ENCODE peak calls at places on chromosomes 1 and 21, in five cellular contexts. J, E, S, G and O are unnamed samples.
A peak's percentile ranks its signal among the peaks of the same experiment; 100 is the strongest.

GRCh38 chr1:67777532-67777931 is 55.7 kb downstream of the GNG12 start:
- DNase-seq in G (no peak), J (no peak), S (no peak), E (no peak), O (no peak)

GRCh38 chr1:24289937-24290595 is 29.1 kb upstream of the GRHL3 start:
- DNase-seq in G (peak; percentile 81), E (peak; percentile 97), S (peak; percentile 95), J (no peak), O (peak; percentile 81)

GRCh38 chr1:22133247-22133927 is 9.5 kb downstream of the WNT4 start:
- DNase-seq in G (no peak), E (no peak), J (no peak), S (no peak), O (no peak)

GRCh38 chr1:230754831-230755230 is 7.6 kb downstream of the CAPN9 start:
- DNase-seq in J (no peak), G (peak; percentile 66), S (peak; percentile 83), E (peak; percentile 80), O (peak; percentile 39)

GRCh38 chr1:180309338-180309737 is 79.3 kb downstream of the LHX4 start:
- DNase-seq in G (peak; percentile 74), E (peak; percentile 31), J (no peak), S (peak; percentile 50), O (no peak)

GRCh38 chr1:183761871-183762270 is 43.0 kb upstream of the RGL1 start:
- DNase-seq in S (no peak), J (no peak), E (peak; percentile 34), G (peak; percentile 39), O (peak; percentile 78)

GRCh38 chr1:167454929-167455785 is 63.2 kb downstream of the CD247 start:
- DNase-seq in E (peak; percentile 9), S (peak; percentile 61), G (no peak), J (peak; percentile 48), O (no peak)

GRCh38 chr1:12634156-12634555 is 9.7 kb upstream of the AADACL4 start:
- DNase-seq in J (no peak), G (no peak), S (no peak), E (no peak), O (no peak)

GRCh38 chr1:150576367-150576711 is 3.1 kb downstream of the MCL1 start:
- DNase-seq in J (no peak), S (no peak), G (no peak), E (no peak), O (no peak)

GRCh38 chr21:27564684-27565280 is 597.9 kb upstream of the ADAMTS5 start:
- DNase-seq in E (peak; percentile 78), G (peak; percentile 70), S (peak; percentile 52), J (peak; percentile 46), O (no peak)

GRCh38 chr1:156154317-156154749 is 948 bp downstream of the SEMA4A start:
- DNase-seq in S (no peak), G (no peak), J (no peak), E (no peak), O (no peak)

DNA sequence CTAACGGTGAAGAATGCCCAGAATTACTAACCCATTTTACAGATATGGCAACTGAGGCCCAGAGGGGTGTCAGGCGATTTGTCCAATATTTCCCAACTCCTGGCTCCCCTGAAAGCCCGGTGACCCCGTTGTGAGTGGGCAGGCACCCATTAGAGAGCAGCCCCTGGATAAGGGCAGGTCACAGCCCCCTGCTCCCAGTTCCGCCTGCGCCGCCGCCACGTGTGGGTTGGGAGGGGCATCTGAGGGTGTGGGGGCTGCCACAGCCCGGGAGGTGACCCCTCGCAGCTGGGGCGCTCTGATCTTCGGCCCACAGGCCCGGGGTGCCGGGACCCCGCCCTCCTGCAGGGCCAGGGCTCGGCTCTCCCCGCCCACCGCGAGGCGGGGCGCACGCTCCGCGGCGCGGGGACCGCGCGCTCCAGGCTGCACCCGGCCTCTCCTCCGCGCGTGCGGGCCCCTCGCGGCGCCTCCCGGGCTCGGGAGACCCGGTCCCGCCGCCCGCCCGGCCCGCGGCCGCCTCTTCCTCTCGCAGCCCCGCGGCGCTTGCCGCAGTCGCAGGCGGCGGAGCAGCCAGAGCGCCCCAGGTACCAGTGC is at the start of gene HTR6:
- DNase-seq in E (no peak), J (no peak), G (no peak), S (no peak), O (no peak)
- H3K4me3 ChIP-seq in E (no peak within 1 kb of the TSS), J (peak within 1 kb of the TSS; percentile 41), G (no peak within 1 kb of the TSS), S (peak within 1 kb of the TSS; percentile 46), O (peak within 1 kb of the TSS; percentile 24)

GRCh38 chr1:55071477-55071876 is 32.1 kb downstream of the PCSK9 start:
- DNase-seq in E (peak; percentile 64), S (peak; percentile 74), J (peak; percentile 61), G (peak; percentile 70), O (peak; percentile 39)
- TF ChIP-seq CTCF in E (peak; percentile 66), S (peak; percentile 74), J (peak; percentile 44), G (peak; percentile 59), O (peak; percentile 73)

GRCh38 chr1:204348197-204348596 is 11.5 kb downstream of the PLEKHA6 start:
- DNase-seq in G (no peak), J (peak; percentile 80), E (no peak), S (no peak), O (no peak)

GRCh38 chr1:204349602-204350001 is 10.1 kb downstream of the PLEKHA6 start:
- DNase-seq in G (no peak), S (no peak), J (no peak), E (no peak), O (no peak)

GRCh38 chr1:204350265-204350664 is 9.5 kb downstream of the PLEKHA6 start:
- DNase-seq in S (no peak), G (no peak), E (no peak), J (no peak), O (no peak)

GRCh38 chr1:204350857-204351573 is 8.7 kb downstream of the PLEKHA6 start:
- DNase-seq in G (peak; percentile 81), J (no peak), E (peak; percentile 82), S (no peak), O (peak; percentile 35)

GRCh38 chr1:204348722-204349121 is 11.0 kb downstream of the PLEKHA6 start:
- DNase-seq in E (peak; percentile 86), G (peak; percentile 62), J (peak; percentile 68), S (no peak), O (no peak)
- H3K4me3 ChIP-seq in E (no peak overlapping the region), G (no peak overlapping the region), J (no peak overlapping the region), S (no peak overlapping the region), O (no peak overlapping the region)

DNA sequence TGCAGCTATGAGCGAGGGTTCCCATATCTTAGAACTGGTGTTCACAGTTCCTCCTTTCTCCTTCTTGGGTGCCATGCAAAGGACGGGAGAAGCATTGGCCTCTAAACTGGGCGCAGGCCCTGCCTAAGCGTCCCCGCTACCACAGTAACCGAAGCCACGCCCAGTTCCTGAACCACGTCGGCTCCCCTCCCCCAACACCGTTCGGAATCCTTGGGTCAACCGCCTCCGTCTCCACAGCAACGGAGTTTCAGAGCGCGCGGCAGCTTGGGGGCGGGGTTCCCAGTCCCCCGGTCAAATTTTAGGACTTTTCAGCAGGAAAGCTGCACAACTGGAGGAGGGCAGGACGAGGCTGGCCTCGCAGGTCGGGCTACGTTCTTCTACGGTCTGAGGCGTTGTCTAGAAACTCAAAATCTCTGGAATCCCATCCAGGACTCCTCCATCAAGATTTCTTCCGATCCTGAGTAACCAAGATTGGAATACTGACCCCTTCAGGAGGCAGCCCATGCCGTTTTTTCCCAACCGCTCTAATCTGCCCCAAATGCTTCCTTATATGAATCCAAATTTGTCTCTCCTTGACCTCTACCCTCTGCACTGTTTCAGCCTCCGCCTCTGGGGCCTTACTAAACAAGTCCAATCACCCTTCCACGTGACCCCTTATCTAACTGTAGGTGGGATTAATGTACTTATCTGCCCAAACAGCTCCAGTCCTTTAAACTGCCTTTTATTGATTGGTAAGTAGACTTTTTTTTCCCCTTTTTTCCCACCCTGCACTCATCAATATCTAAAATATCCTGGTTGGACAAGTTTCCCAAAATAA is at the start of gene SPAG17:
- DNase-seq in J (peak; percentile 65), S (no peak), G (peak; percentile 21), E (peak; percentile 62), O (peak; percentile 4)
- TF ChIP-seq CTCF in J (no peak), S (no peak), G (peak; percentile 28), E (peak; percentile 61), O (peak; percentile 62)

DNA sequence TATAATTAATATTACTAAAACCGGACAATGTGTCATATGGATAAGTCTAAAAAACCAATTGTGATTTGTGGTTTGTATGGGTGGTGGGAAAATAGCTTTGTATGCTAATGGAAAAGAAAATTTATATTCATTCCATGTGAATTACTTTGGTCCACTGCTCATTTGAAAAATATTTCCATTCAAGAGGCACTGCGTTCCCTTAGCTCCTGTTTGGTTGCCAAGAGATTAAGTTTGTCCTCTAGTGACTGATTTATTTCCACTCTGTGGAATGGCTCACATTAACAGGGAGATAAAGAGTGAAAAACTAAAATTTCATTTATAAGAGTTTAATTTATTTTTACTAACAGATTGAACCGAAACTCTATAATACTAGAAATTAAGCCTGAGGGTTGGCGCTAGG is 744.1 kb upstream of the CHRM3 start:
- DNase-seq in S (no peak), E (peak; percentile 20), J (no peak), G (peak; percentile 75), O (no peak)
- H3K4me3 ChIP-seq in S (no peak overlapping the region), E (no peak overlapping the region), J (no peak overlapping the region), G (no peak overlapping the region), O (no peak overlapping the region)

DNA sequence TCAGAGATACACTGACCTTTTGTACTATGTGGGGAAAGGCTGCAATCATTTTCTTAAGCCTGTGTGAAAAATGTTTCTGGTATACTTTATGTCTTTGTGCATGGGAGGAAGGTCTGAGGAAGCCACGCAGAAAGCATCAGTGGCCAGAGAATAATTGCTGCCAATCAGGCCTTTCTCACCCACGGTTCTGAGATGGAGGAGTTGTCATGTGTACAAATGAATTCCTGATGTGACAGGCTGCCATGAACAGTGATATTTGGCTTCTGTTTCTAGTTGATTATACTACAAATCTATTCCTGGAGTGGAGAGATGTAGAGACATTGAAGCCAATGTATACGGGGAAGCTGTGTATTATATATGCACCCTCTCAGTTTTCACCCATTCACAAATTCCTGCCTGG is 142.6 kb downstream of the GRIK1 start:
- DNase-seq in E (no peak), G (no peak), S (no peak), J (no peak), O (no peak)
- TF ChIP-seq CTCF in E (no peak), G (no peak), S (no peak), J (no peak), O (no peak)

GRCh38 chr21:26461500-26461899 is 111.6 kb downstream of the CYYR1 start:
- DNase-seq in G (no peak), J (no peak), E (no peak), S (peak; percentile 30), O (no peak)
- H3K4me3 ChIP-seq in G (no peak overlapping the region), J (no peak overlapping the region), E (no peak overlapping the region), S (no peak overlapping the region), O (no peak overlapping the region)

GRCh38 chr1:77608893-77609292 is 73.6 kb downstream of the ZZZ3 start:
- DNase-seq in G (no peak), J (no peak), E (no peak), S (no peak), O (no peak)
- TF ChIP-seq CTCF in G (no peak), J (no peak), E (no peak), S (no peak), O (no peak)

GRCh38 chr1:154994269-154994977 is 1.0 kb downstream of the LENEP start:
- DNase-seq in G (no peak), E (no peak), S (no peak), J (no peak), O (no peak)

GRCh38 chr1:154989195-154989860 is 4.1 kb upstream of the LENEP start:
- DNase-seq in J (no peak), S (no peak), E (no peak), G (no peak), O (no peak)

GRCh38 chr1:154993572-154994268 is at the start of gene LENEP:
- DNase-seq in S (no peak), G (no peak), J (no peak), E (no peak), O (no peak)

GRCh38 chr1:154990276-154990675 is 3.1 kb upstream of the LENEP start:
- DNase-seq in J (no peak), E (no peak), S (no peak), G (no peak), O (no peak)

GRCh38 chr1:154992721-154993571 is 440 bp upstream of the LENEP start:
- DNase-seq in J (no peak), G (peak; percentile 58), E (peak; percentile 59), S (peak; percentile 46), O (no peak)
- H3K4me3 ChIP-seq in J (no peak overlapping the region), G (no peak overlapping the region), E (no peak overlapping the region), S (no peak overlapping the region), O (no peak overlapping the region)